ENCODE peak calls at places on chromosome 1, in five cellular contexts. V is progenitor cell of endocrine pancreas, K is Calu3, F is mammary epithelial cell, I is choroid plexus epithelial cell. Z is an unnamed sample.
A peak's percentile ranks its signal among the peaks of the same experiment; 100 is the strongest.

GRCh38 chr1:239819756-239820155 is 271.9 kb upstream of the FMN2 start:
- DNase-seq in V (no peak), K (no peak), F (no peak), I (no peak), Z (no peak)

GRCh38 chr1:20355101-20355827 is 64.6 kb downstream of the VWA5B1 start:
- DNase-seq in V (no peak), K (no peak), F (no peak), I (no peak), Z (no peak)

GRCh38 chr1:1573843-1574720 is 581 bp downstream of the SSU72 start:
- DNase-seq in V (no peak), K (peak; percentile 48), F (peak; percentile 49), I (peak; percentile 78), Z (no peak)

GRCh38 chr1:208142632-208143390 is 101.4 kb downstream of the PLXNA2 start:
- DNase-seq in V (no peak), K (no peak), F (no peak), I (no peak), Z (no peak)

GRCh38 chr1:51272916-51273315 is 36.8 kb downstream of the RNF11 start:
- DNase-seq in V (no peak), K (no peak), F (no peak), I (no peak), Z (no peak)

GRCh38 chr1:46687095-46687659 is 15.5 kb downstream of the TEX38 start:
- DNase-seq in V (no peak), K (peak; percentile 70), F (peak; percentile 12), I (peak; percentile 58), Z (peak; percentile 70)

GRCh38 chr1:85976806-85977205 is 179.8 kb downstream of the COL24A1 start:
- DNase-seq in V (no peak), K (no peak), F (no peak), I (no peak), Z (no peak)

GRCh38 chr1:1250828-1251284 is 4.3 kb upstream of the C1QTNF12 start:
- DNase-seq in V (no peak), K (no peak), F (peak; percentile 83), I (peak; percentile 16), Z (no peak)

GRCh38 chr1:9849691-9850441 is 26.1 kb upstream of the CLSTN1 start:
- DNase-seq in V (no peak), K (no peak), F (no peak), I (no peak), Z (no peak)

GRCh38 chr1:247118946-247119446 is 14.8 kb upstream of the ZNF669 start:
- DNase-seq in V (no peak), K (peak; percentile 27), F (no peak), I (peak; percentile 36), Z (no peak)
- TF ChIP-seq CTCF in V (peak; percentile 33), K (peak; percentile 51), F (no peak), I (peak; percentile 42), Z (peak; percentile 15)

GRCh38 chr1:65026235-65026634 is 59.9 kb upstream of the JAK1 start:
- DNase-seq in V (no peak), K (no peak), F (no peak), I (peak; percentile 46), Z (no peak)

GRCh38 chr1:65025794-65026193 is 59.4 kb upstream of the JAK1 start:
- DNase-seq in V (no peak), K (no peak), F (no peak), I (no peak), Z (no peak)

GRCh38 chr1:65021792-65022191 is 55.4 kb upstream of the JAK1 start:
- DNase-seq in V (no peak), K (no peak), F (no peak), I (no peak), Z (no peak)

GRCh38 chr1:65022264-65022663 is 55.9 kb upstream of the JAK1 start:
- DNase-seq in V (no peak), K (no peak), F (no peak), I (no peak), Z (no peak)

DNA sequence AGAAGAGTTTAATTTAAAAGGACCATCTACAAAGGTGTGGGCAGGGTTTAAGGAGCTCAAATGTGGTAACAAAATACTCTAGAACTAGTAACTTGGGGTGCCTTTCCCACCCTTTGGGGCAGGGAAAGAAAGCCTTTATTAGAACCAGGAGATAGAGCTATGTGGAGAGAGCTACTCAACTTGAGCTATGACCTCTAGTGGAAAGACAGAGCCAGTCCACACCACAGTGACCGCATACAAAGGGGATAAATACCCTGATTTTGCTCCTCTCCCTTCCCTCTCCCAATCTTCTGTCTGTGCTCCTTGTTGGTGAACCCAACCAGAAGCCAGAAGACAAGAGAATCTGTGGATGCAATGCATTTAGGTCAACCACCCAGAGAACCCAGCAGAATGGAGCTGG is 54.4 kb upstream of the JAK1 start:
- DNase-seq in V (no peak), K (no peak), F (no peak), I (peak; percentile 52), Z (no peak)
- TF ChIP-seq CTCF in V (peak; percentile 43), K (peak; percentile 22), F (peak; percentile 19), I (peak; percentile 68), Z (peak; percentile 52)

GRCh38 chr1:222814536-222815366 is at the start of gene DISP1:
- DNase-seq in V (peak; percentile 60), K (peak; percentile 81), F (peak; percentile 73), I (peak; percentile 80), Z (no peak)

GRCh38 chr1:222815367-222815765 is 527 bp downstream of the DISP1 start:
- DNase-seq in V (no peak), K (peak; percentile 53), F (peak; percentile 38), I (no peak), Z (no peak)

GRCh38 chr1:222817529-222817928 is 2.7 kb downstream of the DISP1 start:
- DNase-seq in V (no peak), K (no peak), F (peak; percentile 94), I (peak; percentile 78), Z (peak; percentile 71)

GRCh38 chr1:222811671-222812070 is 3.2 kb upstream of the DISP1 start:
- DNase-seq in V (no peak), K (no peak), F (no peak), I (no peak), Z (no peak)

DNA sequence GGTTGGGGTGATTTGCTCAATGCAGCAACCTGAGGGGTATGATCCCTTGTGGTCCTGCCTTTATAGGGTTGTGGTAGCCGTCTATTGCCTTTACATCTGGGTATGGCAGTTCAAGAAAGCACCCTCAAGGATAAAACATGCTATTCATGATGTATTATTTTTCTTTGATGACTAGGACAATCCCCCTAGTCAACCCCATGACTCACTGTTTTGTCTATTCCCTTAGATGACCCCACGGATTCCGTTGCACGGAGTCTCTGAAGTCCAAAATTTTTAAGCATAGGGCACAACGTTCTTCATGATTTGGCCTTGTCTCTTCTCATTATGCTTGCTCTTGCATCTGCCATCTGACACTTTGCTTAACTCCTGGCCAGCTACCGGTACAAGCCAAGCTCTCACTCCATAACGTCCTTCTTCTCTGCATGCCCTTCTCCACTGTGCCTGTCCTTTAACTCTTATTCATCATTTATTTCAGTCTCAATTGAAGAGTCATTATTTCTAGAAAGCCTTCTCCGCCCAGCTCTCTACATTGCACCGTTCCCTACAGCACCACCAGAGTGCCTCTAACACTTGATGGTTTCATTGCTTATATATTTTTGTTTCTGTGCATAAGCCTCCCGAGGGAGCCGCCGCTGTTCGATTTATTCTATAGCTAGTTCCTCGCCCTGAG is 838 bp upstream of the DISP1 start:
- DNase-seq in V (no peak), K (no peak), F (no peak), I (peak; percentile 29), Z (no peak)
- TF ChIP-seq CTCF in V (no peak), K (no peak), F (no peak), I (peak; percentile 30), Z (no peak)

DNA sequence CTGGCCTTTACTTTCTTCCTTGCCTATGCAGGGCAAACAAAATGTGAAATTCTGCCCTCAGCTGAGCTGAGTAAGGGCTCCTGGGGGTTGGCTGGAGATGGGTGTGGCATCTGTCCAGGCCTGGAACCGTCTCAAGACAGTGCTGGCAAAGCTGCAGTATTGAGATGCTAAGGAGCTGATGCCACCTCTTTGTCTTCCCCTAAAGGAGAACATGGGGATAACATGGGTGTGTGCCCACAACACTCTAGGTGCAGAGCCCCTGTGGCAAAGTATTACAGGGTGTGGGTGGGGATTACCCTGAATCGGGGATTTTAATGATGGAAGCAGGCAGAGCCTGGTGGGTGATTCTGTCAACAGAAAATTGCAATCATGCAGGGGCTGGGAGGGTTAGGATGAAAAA is 2.5 kb upstream of the ST3GAL3 start:
- DNase-seq in V (no peak), K (no peak), F (peak; percentile 13), I (peak; percentile 26), Z (no peak)
- TF ChIP-seq CTCF in V (no peak), K (no peak), F (peak; percentile 30), I (peak; percentile 30), Z (peak; percentile 18)

DNA sequence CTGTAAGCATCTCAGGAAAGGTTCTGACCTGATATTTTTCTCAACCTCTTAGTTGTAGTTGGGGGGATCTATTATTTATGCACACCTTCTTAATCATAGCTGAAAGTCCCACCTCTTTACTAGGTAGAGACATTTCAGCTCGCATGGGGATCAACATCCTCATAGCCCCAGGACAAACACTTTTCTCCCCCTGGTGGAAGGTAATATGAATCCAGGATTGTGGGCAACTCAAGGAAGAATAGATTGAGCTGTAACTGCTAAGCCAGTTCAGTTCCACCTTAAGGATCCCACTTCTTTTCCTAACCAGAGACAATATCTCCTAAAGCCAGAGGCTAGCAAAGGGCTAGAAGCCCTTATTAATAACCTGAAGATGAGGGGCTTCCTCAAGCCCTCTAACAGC is 25.4 kb upstream of the SMYD3 start:
- DNase-seq in V (no peak), K (no peak), F (no peak), I (peak; percentile 6), Z (no peak)
- TF ChIP-seq CTCF in V (no peak), K (peak; percentile 26), F (peak; percentile 20), I (peak; percentile 31), Z (peak; percentile 28)

GRCh38 chr1:100458925-100459814 is 78.8 kb upstream of the GPR88 start:
- DNase-seq in V (peak; percentile 45), K (peak; percentile 52), F (peak; percentile 57), I (peak; percentile 92), Z (peak; percentile 35)

GRCh38 chr1:100462291-100463040 is 75.5 kb upstream of the GPR88 start:
- DNase-seq in V (no peak), K (no peak), F (no peak), I (no peak), Z (no peak)

GRCh38 chr1:100457683-100458082 is 80.3 kb upstream of the GPR88 start:
- DNase-seq in V (no peak), K (no peak), F (no peak), I (no peak), Z (no peak)

GRCh38 chr1:100461222-100461621 is 76.7 kb upstream of the GPR88 start:
- DNase-seq in V (no peak), K (no peak), F (no peak), I (no peak), Z (no peak)

GRCh38 chr1:100459815-100460114 is 78.2 kb upstream of the GPR88 start:
- DNase-seq in V (no peak), K (no peak), F (no peak), I (no peak), Z (no peak)
- TF ChIP-seq CTCF in V (no peak), K (no peak), F (no peak), I (no peak), Z (no peak)